ENCODE peak calls at places on chromosomes 12 and 14, in four cellular contexts. N, O, K and J are unnamed samples.

GRCh38 chr12:27279836-27280235 is 35.8 kb downstream of the STK38L start:
- DNase-seq in N (no peak), O (no peak), K (no peak), J (no peak)

GRCh38 chr12:107379852-107380567 is 286.7 kb upstream of the CRY1 start:
- DNase-seq in N (peak), K (no peak), O (no peak), J (no peak)

GRCh38 chr12:106914796-106915634 is 40.7 kb upstream of the TMEM263 start:
- DNase-seq in O (no peak), N (no peak), K (no peak), J (no peak)

GRCh38 chr14:61558271-61558670 is 137.0 kb upstream of the HIF1A start:
- DNase-seq in K (no peak), N (no peak), O (no peak), J (no peak)

GRCh38 chr12:13981296-13981962 is at the start of gene GRIN2B:
- DNase-seq in O (no peak), K (peak), N (no peak), J (no peak)

GRCh38 chr14:44700184-44700583 is 193.1 kb upstream of the FSCB start:
- DNase-seq in N (no peak), K (no peak), O (no peak), J (no peak)

GRCh38 chr14:100590726-100591452 is 3.7 kb upstream of the BEGAIN start:
- DNase-seq in K (peak), N (no peak), O (no peak), J (no peak)

GRCh38 chr14:80636071-80636470 is 305.5 kb downstream of the CEP128 start:
- DNase-seq in K (no peak), O (no peak), N (peak), J (no peak)